ENCODE peak calls at places on chromosomes 13 and 19, in four cellular contexts. J is HepG2, T is GM12878, M is WTC11. I is an unnamed sample.

GRCh38 chr19:2308114-2308556 is at the start of gene LINGO3:
- DNase-seq in T (no peak), M (no peak), J (no peak), I (peak)

GRCh38 chr13:104301216-104301975 is 1235.2 kb upstream of the SLC10A2 start:
- DNase-seq in J (no peak), M (no peak), T (no peak), I (no peak)

GRCh38 chr13:20609145-20609544 is 42.2 kb downstream of the IFT88 start:
- DNase-seq in T (no peak), M (no peak), J (no peak), I (no peak)

GRCh38 chr19:42270346-42271044 is 1.4 kb downstream of the CIC start:
- DNase-seq in J (no peak), T (no peak), M (no peak), I (no peak)

GRCh38 chr19:46692918-46693722 is 23.8 kb downstream of the PRKD2 start:
- DNase-seq in J (no peak), T (no peak), M (no peak), I (no peak)

GRCh38 chr13:74770361-74770760 is 636.2 kb upstream of the KLF12 start:
- DNase-seq in J (no peak), T (no peak), M (no peak), I (no peak)

GRCh38 chr13:75495938-75496337 is 14.0 kb upstream of the TBC1D4 start:
- DNase-seq in T (no peak), M (no peak), J (no peak), I (no peak)

GRCh38 chr13:53200498-53201453 is 172.2 kb downstream of the OLFM4 start:
- DNase-seq in J (no peak), M (peak), T (no peak), I (no peak)

GRCh38 chr19:51615991-51616390 is 14.2 kb downstream of the SIGLEC5 start:
- DNase-seq in M (no peak), T (no peak), J (no peak), I (no peak)

GRCh38 chr13:21625366-21625765 is 21.4 kb upstream of the MICU2 start:
- DNase-seq in M (no peak), T (no peak), J (peak), I (no peak)

GRCh38 chr13:20177049-20177831 is 15.5 kb downstream of the GJB2 start:
- DNase-seq in J (no peak), M (no peak), T (no peak), I (no peak)

GRCh38 chr19:49335071-49335783 is at the start of gene CD37:
- DNase-seq in T (no peak), J (no peak), M (no peak), I (peak)

GRCh38 chr19:18845961-18846360 is 14.2 kb downstream of the UPF1 start:
- DNase-seq in J (no peak), T (no peak), M (no peak), I (no peak)

GRCh38 chr19:40688987-40689338 is 1.5 kb downstream of the NUMBL start:
- DNase-seq in J (no peak), M (no peak), T (no peak), I (no peak)

GRCh38 chr19:40690050-40690698 is at the start of gene NUMBL:
- DNase-seq in T (no peak), J (no peak), M (no peak), I (no peak)

GRCh38 chr19:40690699-40691420 is 409 bp upstream of the NUMBL start:
- DNase-seq in M (peak), T (peak), J (no peak), I (peak)

GRCh38 chr19:40688294-40688693 is 2.2 kb downstream of the NUMBL start:
- DNase-seq in T (no peak), M (no peak), J (no peak), I (no peak)

DNA sequence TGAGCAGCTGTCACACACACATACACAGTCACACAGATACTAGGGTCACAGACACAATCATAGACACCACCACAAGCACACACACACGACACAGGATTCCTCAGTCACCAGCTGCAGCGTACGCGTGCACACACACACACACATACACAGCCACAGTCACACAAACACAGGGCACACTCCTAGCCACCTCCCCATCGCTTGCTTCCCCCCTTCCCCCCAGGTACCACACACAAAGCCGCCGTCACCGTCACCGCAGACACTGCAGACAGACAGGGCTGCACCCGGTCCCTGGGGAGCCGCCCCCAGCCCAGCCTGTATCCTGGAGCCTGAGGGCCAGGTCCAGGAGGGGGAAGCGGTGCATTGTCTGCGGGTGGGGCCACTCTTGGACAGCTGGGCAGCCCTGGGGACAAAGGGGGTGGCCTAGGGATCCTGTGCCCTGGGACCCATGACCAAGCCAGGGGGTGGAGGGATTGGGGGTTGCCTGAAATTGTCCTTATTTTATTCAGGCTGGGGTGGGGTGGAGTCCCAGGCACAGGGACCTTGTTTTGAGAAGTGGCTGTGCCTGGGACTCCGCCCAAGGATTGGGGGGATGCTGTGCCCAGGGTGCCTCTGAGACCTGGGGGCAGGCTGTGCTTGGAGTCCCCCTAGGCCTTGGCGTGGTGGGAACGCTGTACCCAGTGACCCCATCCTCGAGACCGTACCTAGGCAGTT is 957 bp downstream of the NUMBL start:
- DNase-seq in M (peak), J (no peak), T (no peak), I (peak)
- TF ChIP-seq ETV6 in M (no peak), J (no peak), T (no peak), I (no peak)

DNA sequence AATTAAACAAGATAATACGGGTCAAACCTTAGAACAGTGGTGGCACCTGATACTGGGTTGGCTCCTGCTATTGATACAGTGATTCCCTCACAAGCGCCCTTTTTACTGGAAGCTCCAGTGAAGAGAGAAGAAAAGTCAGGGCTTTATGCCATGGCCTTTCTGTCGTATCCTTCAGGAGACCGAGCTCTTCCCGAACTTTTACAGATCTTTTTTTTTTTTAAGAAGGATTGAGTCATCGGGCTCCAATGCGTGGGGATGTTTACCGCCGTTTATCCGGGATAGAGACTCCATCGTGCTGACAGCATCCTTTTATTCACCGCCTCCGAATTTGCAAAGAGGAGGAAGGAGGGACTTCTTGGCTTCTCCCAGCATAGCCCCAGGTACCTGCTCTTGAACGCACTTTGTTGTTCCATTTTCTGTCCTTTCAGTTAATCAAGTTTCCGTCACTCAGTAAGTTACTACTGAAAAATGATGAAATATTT is 574 bp downstream of the ZNF227 start:
- DNase-seq in M (no peak), T (no peak), J (peak), I (peak)
- TF ChIP-seq ETV6 in M (no peak), T (no peak), J (no peak), I (no peak)

GRCh38 chr13:80338781-80339577 is 1.9 kb downstream of the SPRY2 start:
- DNase-seq in T (no peak), J (peak), M (peak), I (peak)
- TF ChIP-seq ETV6 in T (no peak), J (no peak), M (peak), I (no peak)

DNA sequence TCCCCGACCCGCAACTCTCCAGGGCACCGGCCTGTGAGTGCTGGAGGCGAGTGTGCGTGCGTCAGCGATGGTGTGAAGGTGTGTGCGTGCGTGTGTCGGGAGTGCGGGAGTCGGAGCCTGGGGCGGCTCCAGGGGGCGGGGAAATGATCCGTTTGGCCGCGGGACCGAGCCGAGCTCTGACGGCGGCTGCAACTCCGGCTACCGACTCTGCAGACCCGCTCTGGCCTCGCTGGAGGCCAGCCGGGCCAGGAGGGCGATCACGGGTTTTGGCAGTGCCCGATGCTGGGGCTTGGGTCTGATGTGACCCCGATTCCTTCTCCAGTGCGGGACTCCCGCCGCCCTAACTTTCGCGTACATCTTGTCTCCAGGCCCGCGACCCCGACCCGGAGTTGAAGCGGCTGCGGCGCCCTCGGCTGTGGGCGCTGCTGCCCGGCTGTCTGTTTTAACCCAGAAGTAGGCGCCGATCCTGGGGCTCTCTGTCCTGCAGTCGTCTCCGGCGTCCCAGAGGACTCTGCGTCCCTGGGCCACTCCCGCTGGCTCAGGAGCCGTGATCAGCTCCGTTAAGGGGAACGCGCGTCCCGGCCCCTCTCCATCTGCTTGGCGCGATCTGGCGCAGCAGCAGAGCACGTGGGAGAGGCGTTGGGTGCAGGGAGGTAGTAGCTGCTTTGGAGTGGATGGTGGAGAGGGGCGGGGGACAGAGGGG is 1.2 kb downstream of the CHST8 start:
- DNase-seq in J (no peak), M (peak), T (no peak), I (no peak)
- TF ChIP-seq ETV6 in J (no peak), M (no peak), T (no peak), I (no peak)

GRCh38 chr13:89568746-89569145 is 1778.7 kb upstream of the MIR17HG start:
- DNase-seq in M (no peak), J (no peak), T (no peak), I (no peak)
- TF ChIP-seq ETV6 in M (no peak), J (no peak), T (no peak), I (no peak)

DNA sequence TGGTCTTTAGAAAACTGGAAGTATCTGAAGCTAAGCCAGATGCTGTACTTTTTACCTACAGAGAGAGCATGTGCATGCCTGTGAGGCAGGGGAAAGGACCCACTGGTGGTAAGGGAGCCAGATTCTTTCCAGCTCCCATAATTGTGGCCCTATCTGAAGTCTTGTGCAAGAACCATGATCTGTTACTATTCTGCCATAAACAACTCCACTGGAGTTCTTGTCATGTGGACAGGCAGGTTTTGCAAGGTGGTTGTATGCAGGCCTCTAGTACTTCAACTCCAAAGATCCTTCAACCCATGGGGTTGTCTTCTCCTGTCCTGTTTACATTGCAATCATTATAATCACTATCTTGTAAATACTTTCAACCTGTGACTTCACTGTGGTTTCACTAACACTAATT is 14.1 kb downstream of the PROSER1 start:
- DNase-seq in J (no peak), M (no peak), T (no peak), I (no peak)
- TF ChIP-seq ETV6 in J (no peak), M (no peak), T (no peak), I (no peak)

DNA sequence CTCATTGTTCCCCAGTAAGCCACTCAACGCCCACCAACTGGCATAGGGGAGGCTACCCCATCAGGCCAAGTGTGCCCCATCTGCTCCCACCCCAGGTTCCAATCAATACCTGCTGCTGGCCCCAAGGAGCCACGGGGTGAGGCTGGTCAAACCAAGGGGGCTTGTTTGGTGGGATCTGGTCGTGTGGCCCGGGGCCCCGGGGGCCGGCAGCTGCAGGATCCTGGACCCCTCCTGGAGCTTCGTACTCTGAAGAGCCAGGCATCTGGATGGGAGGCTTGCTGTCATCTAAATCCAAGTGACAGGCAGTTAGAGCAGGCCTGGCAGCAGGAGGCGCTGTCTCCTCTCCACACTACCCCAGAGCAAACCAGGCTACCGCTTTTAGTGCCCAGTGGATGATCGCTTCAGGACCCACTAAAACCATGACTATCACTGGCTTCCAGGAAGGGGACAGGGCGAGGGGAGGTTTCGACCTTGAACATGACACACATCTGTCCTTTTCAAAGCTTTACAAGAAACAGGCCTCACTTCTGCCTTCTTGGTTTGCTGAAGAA is 14.2 kb downstream of the CHERP start:
- DNase-seq in M (peak), T (no peak), J (no peak), I (peak)
- TF ChIP-seq ETV6 in M (no peak), T (no peak), J (no peak), I (no peak)

DNA sequence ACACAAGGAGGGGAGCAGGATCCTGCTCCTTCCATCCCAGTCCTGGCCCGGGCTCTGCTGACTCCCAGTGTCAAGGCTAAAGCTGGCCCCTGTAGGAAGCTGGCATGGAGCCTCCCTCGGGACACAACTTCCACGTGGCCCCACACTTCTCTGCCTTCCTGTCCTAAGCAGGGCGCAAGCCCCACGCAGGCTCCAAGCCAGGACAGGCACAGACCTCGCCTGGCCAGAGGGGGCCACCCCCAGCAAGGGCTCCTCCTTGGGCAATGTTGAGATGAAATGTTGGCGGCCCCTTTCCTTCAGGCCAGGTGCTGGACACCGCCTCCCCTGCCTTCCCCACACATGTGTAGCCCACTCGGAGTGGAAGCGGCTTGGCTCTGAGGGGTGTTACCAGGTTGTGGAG is 66.6 kb downstream of the COL4A1 start:
- DNase-seq in J (no peak), T (no peak), M (no peak), I (no peak)
- TF ChIP-seq ETV6 in J (no peak), T (no peak), M (no peak), I (no peak)

DNA sequence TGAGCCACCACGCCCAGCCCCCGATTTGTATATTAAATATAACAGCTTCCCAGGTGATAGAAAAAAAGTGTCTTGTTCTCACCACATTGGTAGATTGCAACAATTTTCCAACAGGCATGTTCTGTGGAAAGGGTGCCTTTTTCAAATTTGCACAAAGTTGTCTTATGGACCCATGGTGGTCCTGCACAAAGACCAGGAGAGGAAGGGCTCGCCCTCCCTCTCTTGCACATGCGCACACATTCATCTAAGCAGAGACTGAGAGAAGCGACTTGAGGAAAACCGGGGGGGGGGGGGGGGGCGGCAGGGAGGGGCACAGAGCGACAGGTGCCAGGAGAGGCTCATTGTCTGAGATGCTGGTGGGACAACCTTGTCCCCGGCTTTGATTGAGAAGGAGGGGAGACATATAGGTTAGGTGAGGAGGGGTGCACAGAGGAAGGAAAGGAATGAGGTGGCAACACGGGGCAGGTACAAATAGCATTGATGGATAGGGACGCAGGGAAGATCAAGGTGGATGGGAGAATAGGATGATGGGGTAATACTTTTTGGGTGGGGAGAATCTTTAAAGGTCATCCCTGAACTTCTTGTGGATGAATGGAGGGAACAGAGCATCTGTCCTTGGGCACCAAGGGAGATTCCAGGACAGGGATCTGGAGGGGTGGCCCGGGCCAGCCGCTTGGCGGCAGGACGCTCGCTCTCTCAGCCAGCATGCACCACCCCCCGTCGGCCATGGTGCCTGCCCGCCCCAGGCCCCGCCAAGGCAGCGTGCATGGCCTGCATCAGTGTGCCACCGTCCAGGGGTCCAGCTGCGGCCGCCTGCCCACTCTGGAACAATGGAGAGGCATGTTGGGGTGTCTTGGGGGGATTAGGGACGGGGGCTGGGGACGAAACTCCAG is 76.0 kb downstream of the IER2 start:
- DNase-seq in T (no peak), M (no peak), J (no peak), I (no peak)
- TF ChIP-seq ETV6 in T (no peak), M (no peak), J (no peak), I (no peak)

GRCh38 chr19:16042533-16043085 is 33.7 kb upstream of the TPM4 start:
- DNase-seq in T (no peak), J (no peak), M (no peak), I (no peak)
- TF ChIP-seq ETV6 in T (no peak), J (no peak), M (no peak), I (no peak)